ENCODE peak calls at places on chromosomes 11 and 22, in eight cellular contexts. One of them, this sample, is unnamed.

GRCh38 chr22:27987557-27987956 is 68.5 kb upstream of the PITPNB start:
- DNase-seq in CD4-positive, alpha-beta memory T cell: no peak
- DNase-seq in K562: no peak
- DNase-seq in mammary epithelial cell: no peak
- DNase-seq in adipocyte: peak; percentile 68
- DNase-seq in Peyer's patch: no peak
- DNase-seq in body of pancreas: no peak
- DNase-seq in fibroblast of lung: peak; percentile 96
- DNase-seq in this sample: peak; percentile 79

GRCh38 chr11:69799582-69799981 is 19.6 kb downstream of the FGF3 start:
- DNase-seq in CD4-positive, alpha-beta memory T cell: no peak
- DNase-seq in K562: peak; percentile 78
- DNase-seq in mammary epithelial cell: peak; percentile 21
- DNase-seq in adipocyte: no peak
- DNase-seq in Peyer's patch: no peak
- DNase-seq in body of pancreas: no peak
- DNase-seq in fibroblast of lung: peak; percentile 20
- DNase-seq in this sample: peak; percentile 53

GRCh38 chr11:20201231-20201630 is 41.0 kb upstream of the DBX1 start:
- DNase-seq in CD4-positive, alpha-beta memory T cell: no peak
- DNase-seq in K562: no peak
- DNase-seq in mammary epithelial cell: no peak
- DNase-seq in adipocyte: no peak
- DNase-seq in Peyer's patch: no peak
- DNase-seq in body of pancreas: no peak
- DNase-seq in fibroblast of lung: no peak
- DNase-seq in this sample: no peak

GRCh38 chr11:6618117-6619020 is 853 bp downstream of the TPP1 start:
- DNase-seq in CD4-positive, alpha-beta memory T cell: peak; percentile 39
- DNase-seq in K562: peak; percentile 75
- DNase-seq in mammary epithelial cell: peak; percentile 65
- DNase-seq in adipocyte: peak; percentile 76
- DNase-seq in Peyer's patch: peak; percentile 55
- DNase-seq in body of pancreas: no peak
- DNase-seq in fibroblast of lung: peak; percentile 83
- DNase-seq in this sample: peak; percentile 80

GRCh38 chr11:75589933-75590332 is 27.9 kb downstream of the SERPINH1 start:
- DNase-seq in CD4-positive, alpha-beta memory T cell: no peak
- DNase-seq in K562: peak; percentile 95
- DNase-seq in mammary epithelial cell: no peak
- DNase-seq in adipocyte: no peak
- DNase-seq in Peyer's patch: no peak
- DNase-seq in body of pancreas: no peak
- DNase-seq in fibroblast of lung: no peak
- DNase-seq in this sample: no peak

GRCh38 chr11:17551347-17552040 is 4.4 kb downstream of the OTOG start:
- DNase-seq in CD4-positive, alpha-beta memory T cell: no peak
- DNase-seq in K562: no peak
- DNase-seq in mammary epithelial cell: no peak
- DNase-seq in adipocyte: no peak
- DNase-seq in Peyer's patch: no peak
- DNase-seq in body of pancreas: no peak
- DNase-seq in fibroblast of lung: no peak
- DNase-seq in this sample: no peak

GRCh38 chr11:130815074-130815802 is 101.0 kb downstream of the SNX19 start:
- DNase-seq in CD4-positive, alpha-beta memory T cell: no peak
- DNase-seq in K562: no peak
- DNase-seq in mammary epithelial cell: no peak
- DNase-seq in adipocyte: no peak
- DNase-seq in Peyer's patch: no peak
- DNase-seq in body of pancreas: no peak
- DNase-seq in fibroblast of lung: no peak
- DNase-seq in this sample: no peak

GRCh38 chr11:87879118-87879517 is 296.1 kb downstream of the RAB38 start:
- DNase-seq in CD4-positive, alpha-beta memory T cell: no peak
- DNase-seq in K562: no peak
- DNase-seq in mammary epithelial cell: no peak
- DNase-seq in adipocyte: peak; percentile 63
- DNase-seq in Peyer's patch: no peak
- DNase-seq in body of pancreas: no peak
- DNase-seq in fibroblast of lung: no peak
- DNase-seq in this sample: peak; percentile 43

GRCh38 chr11:68370211-68371111 is 58.1 kb downstream of the LRP5 start:
- DNase-seq in CD4-positive, alpha-beta memory T cell: no peak
- DNase-seq in K562: no peak
- DNase-seq in mammary epithelial cell: no peak
- DNase-seq in adipocyte: no peak
- DNase-seq in Peyer's patch: no peak
- DNase-seq in body of pancreas: no peak
- DNase-seq in fibroblast of lung: peak; percentile 12
- DNase-seq in this sample: peak; percentile 31

GRCh38 chr22:38422615-38423511 is 32.1 kb downstream of the KCNJ4 start:
- DNase-seq in CD4-positive, alpha-beta memory T cell: no peak
- DNase-seq in K562: peak; percentile 26
- DNase-seq in mammary epithelial cell: no peak
- DNase-seq in adipocyte: no peak
- DNase-seq in Peyer's patch: no peak
- DNase-seq in body of pancreas: no peak
- DNase-seq in fibroblast of lung: no peak
- DNase-seq in this sample: no peak

GRCh38 chr11:14119357-14119756 is 156.8 kb downstream of the SPON1 start:
- DNase-seq in CD4-positive, alpha-beta memory T cell: no peak
- DNase-seq in K562: no peak
- DNase-seq in mammary epithelial cell: peak; percentile 38
- DNase-seq in adipocyte: no peak
- DNase-seq in Peyer's patch: no peak
- DNase-seq in body of pancreas: no peak
- DNase-seq in fibroblast of lung: no peak
- DNase-seq in this sample: no peak

GRCh38 chr11:61969391-61969758 is 1.9 kb upstream of the FTH1 start:
- DNase-seq in CD4-positive, alpha-beta memory T cell: no peak
- DNase-seq in K562: no peak
- DNase-seq in mammary epithelial cell: peak; percentile 32
- DNase-seq in adipocyte: no peak
- DNase-seq in Peyer's patch: no peak
- DNase-seq in body of pancreas: no peak
- DNase-seq in fibroblast of lung: no peak
- DNase-seq in this sample: no peak

GRCh38 chr11:61972796-61973602 is 5.6 kb upstream of the FTH1 start:
- DNase-seq in CD4-positive, alpha-beta memory T cell: no peak
- DNase-seq in K562: no peak
- DNase-seq in mammary epithelial cell: peak; percentile 99
- DNase-seq in adipocyte: peak; percentile 96
- DNase-seq in Peyer's patch: peak; percentile 75
- DNase-seq in body of pancreas: no peak
- DNase-seq in fibroblast of lung: no peak
- DNase-seq in this sample: no peak

GRCh38 chr11:61969838-61970452 is 2.5 kb upstream of the FTH1 start:
- DNase-seq in CD4-positive, alpha-beta memory T cell: no peak
- DNase-seq in K562: no peak
- DNase-seq in mammary epithelial cell: peak; percentile 93
- DNase-seq in adipocyte: peak; percentile 90
- DNase-seq in Peyer's patch: no peak
- DNase-seq in body of pancreas: no peak
- DNase-seq in fibroblast of lung: peak; percentile 80
- DNase-seq in this sample: peak; percentile 31

GRCh38 chr11:61972112-61972795 is 4.8 kb upstream of the FTH1 start:
- DNase-seq in CD4-positive, alpha-beta memory T cell: no peak
- DNase-seq in K562: no peak
- DNase-seq in mammary epithelial cell: no peak
- DNase-seq in adipocyte: no peak
- DNase-seq in Peyer's patch: no peak
- DNase-seq in body of pancreas: no peak
- DNase-seq in fibroblast of lung: peak; percentile 88
- DNase-seq in this sample: peak; percentile 53

GRCh38 chr11:61971177-61972111 is 4.0 kb upstream of the FTH1 start:
- DNase-seq in CD4-positive, alpha-beta memory T cell: no peak
- DNase-seq in K562: peak; percentile 93
- DNase-seq in mammary epithelial cell: peak; percentile 97
- DNase-seq in adipocyte: peak; percentile 99
- DNase-seq in Peyer's patch: peak; percentile 90
- DNase-seq in body of pancreas: peak; percentile 98
- DNase-seq in fibroblast of lung: peak; percentile 99
- DNase-seq in this sample: peak; percentile 99
- H3K4me3 ChIP-seq in CD4-positive, alpha-beta memory T cell: no peak overlapping the region
- H3K4me3 ChIP-seq in K562: no peak overlapping the region
- H3K4me3 ChIP-seq in mammary epithelial cell: no peak overlapping the region
- H3K4me3 ChIP-seq in adipocyte: peak overlapping the region; percentile 48
- H3K4me3 ChIP-seq in Peyer's patch: no peak overlapping the region
- H3K4me3 ChIP-seq in body of pancreas: no peak overlapping the region
- H3K4me3 ChIP-seq in fibroblast of lung: peak overlapping the region; percentile 29
- H3K4me3 ChIP-seq in this sample: no peak overlapping the region

GRCh38 chr11:46762248-46762647 is 43.2 kb downstream of the F2 start:
- DNase-seq in CD4-positive, alpha-beta memory T cell: no peak
- DNase-seq in K562: no peak
- DNase-seq in mammary epithelial cell: no peak
- DNase-seq in adipocyte: no peak
- DNase-seq in Peyer's patch: no peak
- DNase-seq in body of pancreas: no peak
- DNase-seq in fibroblast of lung: no peak
- DNase-seq in this sample: no peak
- H3K27me3 ChIP-seq in CD4-positive, alpha-beta memory T cell: no peaks in the 10 kb centered on the region
- H3K27me3 ChIP-seq in K562: no peaks in the 10 kb centered on the region
- H3K27me3 ChIP-seq in mammary epithelial cell: no peaks in the 10 kb centered on the region
- H3K27me3 ChIP-seq in adipocyte: no peaks in the 10 kb centered on the region
- H3K27me3 ChIP-seq in Peyer's patch: no peaks in the 10 kb centered on the region
- H3K27me3 ChIP-seq in body of pancreas: no peaks in the 10 kb centered on the region
- H3K27me3 ChIP-seq in fibroblast of lung: no peaks in the 10 kb centered on the region
- H3K27me3 ChIP-seq in this sample: no peaks in the 10 kb centered on the region

GRCh38 chr11:134026655-134027343 is 42.1 kb upstream of the JAM3 start:
- DNase-seq in CD4-positive, alpha-beta memory T cell: no peak
- DNase-seq in K562: no peak
- DNase-seq in mammary epithelial cell: peak; percentile 9
- DNase-seq in adipocyte: no peak
- DNase-seq in Peyer's patch: no peak
- DNase-seq in body of pancreas: no peak
- DNase-seq in fibroblast of lung: no peak
- DNase-seq in this sample: no peak
- H3K4me3 ChIP-seq in CD4-positive, alpha-beta memory T cell: no peak overlapping the region
- H3K4me3 ChIP-seq in K562: no peak overlapping the region
- H3K4me3 ChIP-seq in mammary epithelial cell: no peak overlapping the region
- H3K4me3 ChIP-seq in adipocyte: no peak overlapping the region
- H3K4me3 ChIP-seq in Peyer's patch: no peak overlapping the region
- H3K4me3 ChIP-seq in body of pancreas: no peak overlapping the region
- H3K4me3 ChIP-seq in fibroblast of lung: no peak overlapping the region
- H3K4me3 ChIP-seq in this sample: no peak overlapping the region

DNA sequence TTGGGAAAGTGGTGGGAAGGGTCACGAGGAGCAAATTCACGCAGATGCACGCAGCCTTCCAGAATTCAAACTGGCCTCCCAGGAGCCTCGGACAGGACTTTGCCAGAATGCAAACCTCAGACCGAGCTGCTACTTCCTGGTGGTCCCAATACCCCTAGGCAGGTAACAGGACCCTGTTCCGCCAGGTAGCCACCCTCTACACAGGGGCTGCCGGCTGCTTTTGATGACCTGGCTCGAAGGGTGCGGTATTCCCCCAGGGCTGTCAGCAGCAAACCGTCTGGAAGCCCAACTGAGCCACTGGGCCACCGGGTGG is 81.7 kb downstream of the TRMU start:
- DNase-seq in CD4-positive, alpha-beta memory T cell: no peak
- DNase-seq in K562: no peak
- DNase-seq in mammary epithelial cell: no peak
- DNase-seq in adipocyte: no peak
- DNase-seq in Peyer's patch: no peak
- DNase-seq in body of pancreas: no peak
- DNase-seq in fibroblast of lung: no peak
- DNase-seq in this sample: no peak
- H3K27me3 ChIP-seq in CD4-positive, alpha-beta memory T cell: no peaks in the 10 kb centered on the region
- H3K27me3 ChIP-seq in K562: peaks cover 10% of the 10 kb centered on the region
- H3K27me3 ChIP-seq in mammary epithelial cell: no peaks in the 10 kb centered on the region
- H3K27me3 ChIP-seq in adipocyte: peaks cover 49% of the 10 kb centered on the region
- H3K27me3 ChIP-seq in Peyer's patch: no peaks in the 10 kb centered on the region
- H3K27me3 ChIP-seq in body of pancreas: no peaks in the 10 kb centered on the region
- H3K27me3 ChIP-seq in fibroblast of lung: no peaks in the 10 kb centered on the region
- H3K27me3 ChIP-seq in this sample: no peaks in the 10 kb centered on the region

GRCh38 chr11:9386086-9386485 is 1.6 kb downstream of the IPO7 start:
- DNase-seq in CD4-positive, alpha-beta memory T cell: no peak
- DNase-seq in K562: no peak
- DNase-seq in mammary epithelial cell: no peak
- DNase-seq in adipocyte: no peak
- DNase-seq in Peyer's patch: no peak
- DNase-seq in body of pancreas: no peak
- DNase-seq in fibroblast of lung: peak; percentile 21
- DNase-seq in this sample: no peak
- H3K4me3 ChIP-seq in CD4-positive, alpha-beta memory T cell: no peak overlapping the region
- H3K4me3 ChIP-seq in K562: peak overlapping the region; percentile 90
- H3K4me3 ChIP-seq in mammary epithelial cell: peak overlapping the region; percentile 86
- H3K4me3 ChIP-seq in adipocyte: peak overlapping the region; percentile 94
- H3K4me3 ChIP-seq in Peyer's patch: no peak overlapping the region
- H3K4me3 ChIP-seq in body of pancreas: no peak overlapping the region
- H3K4me3 ChIP-seq in fibroblast of lung: peak overlapping the region; percentile 91
- H3K4me3 ChIP-seq in this sample: peak overlapping the region; percentile 91

DNA sequence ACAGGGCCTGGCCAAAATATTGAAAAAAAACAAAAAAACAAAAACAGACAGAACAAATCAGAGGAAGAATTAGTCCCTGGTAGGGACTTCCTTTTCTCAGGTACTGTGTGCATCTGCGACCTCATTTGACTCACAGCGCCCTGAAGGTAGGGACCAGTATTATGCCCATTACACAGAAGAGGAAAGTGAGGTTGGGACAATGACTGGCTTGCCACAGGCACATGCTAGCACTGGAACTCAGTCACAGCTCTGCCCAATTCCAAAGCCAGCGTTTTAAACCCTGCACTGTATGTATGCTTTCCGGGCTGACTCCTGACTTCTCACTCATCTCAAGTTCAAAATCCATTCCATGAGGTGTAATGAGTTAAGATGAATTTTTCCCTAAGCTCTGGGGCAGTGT is 3.3 kb downstream of the SEC14L4 start:
- DNase-seq in CD4-positive, alpha-beta memory T cell: no peak
- DNase-seq in K562: no peak
- DNase-seq in mammary epithelial cell: no peak
- DNase-seq in adipocyte: no peak
- DNase-seq in Peyer's patch: no peak
- DNase-seq in body of pancreas: no peak
- DNase-seq in fibroblast of lung: no peak
- DNase-seq in this sample: no peak
- H3K27me3 ChIP-seq in CD4-positive, alpha-beta memory T cell: peaks cover 5% of the 10 kb centered on the region
- H3K27me3 ChIP-seq in K562: no peaks in the 10 kb centered on the region
- H3K27me3 ChIP-seq in mammary epithelial cell: peaks cover 3% of the 10 kb centered on the region
- H3K27me3 ChIP-seq in adipocyte: peaks cover 18% of the 10 kb centered on the region
- H3K27me3 ChIP-seq in Peyer's patch: peaks cover 6% of the 10 kb centered on the region
- H3K27me3 ChIP-seq in body of pancreas: no peaks in the 10 kb centered on the region
- H3K27me3 ChIP-seq in fibroblast of lung: peaks cover 9% of the 10 kb centered on the region
- H3K27me3 ChIP-seq in this sample: peaks cover 13% of the 10 kb centered on the region

GRCh38 chr11:111606986-111607385 is 4.7 kb downstream of the SIK2 start:
- DNase-seq in CD4-positive, alpha-beta memory T cell: no peak
- DNase-seq in K562: no peak
- DNase-seq in mammary epithelial cell: no peak
- DNase-seq in adipocyte: peak; percentile 51
- DNase-seq in Peyer's patch: no peak
- DNase-seq in body of pancreas: no peak
- DNase-seq in fibroblast of lung: peak; percentile 68
- DNase-seq in this sample: no peak
- H3K4me3 ChIP-seq in CD4-positive, alpha-beta memory T cell: no peak overlapping the region
- H3K4me3 ChIP-seq in K562: no peak overlapping the region
- H3K4me3 ChIP-seq in mammary epithelial cell: no peak overlapping the region
- H3K4me3 ChIP-seq in adipocyte: peak overlapping the region; percentile 98
- H3K4me3 ChIP-seq in Peyer's patch: no peak overlapping the region
- H3K4me3 ChIP-seq in body of pancreas: no peak overlapping the region
- H3K4me3 ChIP-seq in fibroblast of lung: no peak overlapping the region
- H3K4me3 ChIP-seq in this sample: no peak overlapping the region